ENCODE peak calls at places on chromosome 20, in four cellular contexts. N, B, E and L are unnamed samples.

GRCh38 chr20:709864-710761 is 34.5 kb upstream of the SCRT2 start:
- DNase-seq in B (no peak), E (no peak), N (no peak), L (no peak)

GRCh38 chr20:20821496-20822260 is 109.2 kb upstream of the RALGAPA2 start:
- DNase-seq in N (no peak), B (no peak), E (no peak), L (no peak)

GRCh38 chr20:22572023-22572422 is 12.3 kb downstream of the FOXA2 start:
- DNase-seq in N (no peak), B (no peak), E (no peak), L (no peak)

GRCh38 chr20:20360464-20360863 is 7.4 kb upstream of the INSM1 start:
- DNase-seq in B (no peak), N (peak; percentile 82), E (no peak), L (no peak)

GRCh38 chr20:4795394-4795793 is 73.7 kb downstream of the PRND start:
- DNase-seq in E (no peak), N (no peak), B (no peak), L (no peak)

GRCh38 chr20:63255911-63256704 is 1.8 kb upstream of the NKAIN4 start:
- DNase-seq in E (no peak), B (no peak), N (no peak), L (no peak)

GRCh38 chr20:2624190-2624589 is 28.2 kb upstream of the NOP56 start:
- DNase-seq in N (no peak), E (no peak), B (no peak), L (no peak)

GRCh38 chr20:10313701-10314100 is 95.1 kb downstream of the SNAP25 start:
- DNase-seq in B (no peak), E (no peak), N (peak; percentile 10), L (no peak)

GRCh38 chr20:14631011-14631410 is 293.6 kb upstream of the FLRT3 start:
- DNase-seq in N (peak; percentile 13), E (no peak), B (no peak), L (no peak)

GRCh38 chr20:41213150-41213820 is 75.9 kb downstream of the PLCG1 start:
- DNase-seq in B (no peak), E (no peak), N (no peak), L (no peak)

GRCh38 chr20:61959301-61959700 is 106.4 kb downstream of the TAF4 start:
- DNase-seq in N (no peak), B (no peak), E (no peak), L (peak; percentile 47)

GRCh38 chr20:25224941-25225340 is 22.9 kb upstream of the PYGB start:
- DNase-seq in B (no peak), N (no peak), E (no peak), L (no peak)

GRCh38 chr20:17971571-17972013 is 2.8 kb downstream of the MGME1 start:
- DNase-seq in B (no peak), E (no peak), N (no peak), L (no peak)

GRCh38 chr20:17969884-17970409 is 1.1 kb downstream of the MGME1 start:
- DNase-seq in E (no peak), B (no peak), N (peak; percentile 54), L (no peak)

GRCh38 chr20:51650685-51651134 is 108.2 kb upstream of the NFATC2 start:
- DNase-seq in N (no peak), B (no peak), E (no peak), L (no peak)

GRCh38 chr20:44765647-44766367 is 20.1 kb downstream of the KCNK15 start:
- DNase-seq in B (no peak), N (no peak), E (no peak), L (no peak)

GRCh38 chr20:23048283-23049200 is 930 bp downstream of the THBD start:
- DNase-seq in E (peak; percentile 48), B (no peak), N (peak; percentile 76), L (no peak)

GRCh38 chr20:53692465-53693067 is 98.9 kb upstream of the ZNF217 start:
- DNase-seq in N (no peak), B (no peak), E (no peak), L (no peak)

GRCh38 chr20:23162887-23163286 is 76.8 kb upstream of the CD93 start:
- DNase-seq in E (no peak), B (no peak), N (no peak), L (no peak)

GRCh38 chr20:51696304-51697118 is 71.7 kb downstream of the ATP9A start:
- DNase-seq in N (peak; percentile 32), E (no peak), B (no peak), L (no peak)

GRCh38 chr20:60057123-60057865 is 99.1 kb downstream of the CDH26 start:
- DNase-seq in E (no peak), B (no peak), N (peak; percentile 83), L (peak; percentile 25)

GRCh38 chr20:41136695-41137411 is 490 bp upstream of the PLCG1 start:
- DNase-seq in E (peak; percentile 91), N (peak; percentile 95), B (peak; percentile 30), L (peak; percentile 47)

GRCh38 chr20:3995067-3995748 is 20.1 kb downstream of the RNF24 start:
- DNase-seq in E (no peak), N (no peak), B (no peak), L (no peak)

GRCh38 chr20:62129731-62130531 is 7.7 kb downstream of the LSM14B start:
- DNase-seq in N (no peak), B (no peak), E (no peak), L (no peak)

GRCh38 chr20:63102720-63103375 is 96.1 kb upstream of the BHLHE23 start:
- DNase-seq in E (no peak), B (no peak), N (no peak), L (no peak)

GRCh38 chr20:44038681-44039123 is 124.0 kb downstream of the TOX2 start:
- DNase-seq in B (no peak), N (no peak), E (peak; percentile 40), L (no peak)

GRCh38 chr20:3374296-3374695 is 33.2 kb downstream of the DNAAF9 start:
- DNase-seq in B (no peak), E (no peak), N (no peak), L (no peak)

GRCh38 chr20:2578430-2579192 is 42.2 kb downstream of the TMC2 start:
- DNase-seq in B (no peak), N (peak; percentile 31), E (peak; percentile 38), L (no peak)

GRCh38 chr20:56393133-56393472 is 658 bp downstream of the CSTF1 start:
- DNase-seq in E (no peak), N (no peak), B (no peak), L (no peak)

GRCh38 chr20:38779247-38780097 is 26.0 kb upstream of the PPP1R16B start:
- DNase-seq in B (no peak), E (no peak), N (peak; percentile 60), L (peak; percentile 68)

GRCh38 chr20:32560989-32561830 is 23.9 kb downstream of the NOL4L start:
- DNase-seq in B (no peak), N (peak; percentile 62), E (no peak), L (no peak)

GRCh38 chr20:19397676-19398075 is 185.2 kb downstream of the SLC24A3 start:
- DNase-seq in N (no peak), B (no peak), E (no peak), L (no peak)

GRCh38 chr20:32574296-32575226 is 10.6 kb downstream of the NOL4L start:
- DNase-seq in E (no peak), B (no peak), N (peak; percentile 92), L (no peak)

GRCh38 chr20:13995086-13995665 is at the start of gene MACROD2:
- DNase-seq in N (peak; percentile 99), E (peak; percentile 99), B (peak; percentile 22), L (peak; percentile 94)

GRCh38 chr20:37295001-37295400 is 5.5 kb downstream of the MANBAL start:
- DNase-seq in B (no peak), E (no peak), N (peak; percentile 85), L (no peak)

GRCh38 chr20:37295595-37295994 is 6.1 kb downstream of the MANBAL start:
- DNase-seq in E (no peak), N (no peak), B (no peak), L (no peak)

GRCh38 chr20:37293301-37293943 is 4.0 kb downstream of the MANBAL start:
- DNase-seq in N (no peak), E (no peak), B (no peak), L (no peak)

GRCh38 chr20:37296371-37296770 is 6.9 kb downstream of the MANBAL start:
- DNase-seq in E (no peak), N (no peak), B (no peak), L (no peak)

DNA sequence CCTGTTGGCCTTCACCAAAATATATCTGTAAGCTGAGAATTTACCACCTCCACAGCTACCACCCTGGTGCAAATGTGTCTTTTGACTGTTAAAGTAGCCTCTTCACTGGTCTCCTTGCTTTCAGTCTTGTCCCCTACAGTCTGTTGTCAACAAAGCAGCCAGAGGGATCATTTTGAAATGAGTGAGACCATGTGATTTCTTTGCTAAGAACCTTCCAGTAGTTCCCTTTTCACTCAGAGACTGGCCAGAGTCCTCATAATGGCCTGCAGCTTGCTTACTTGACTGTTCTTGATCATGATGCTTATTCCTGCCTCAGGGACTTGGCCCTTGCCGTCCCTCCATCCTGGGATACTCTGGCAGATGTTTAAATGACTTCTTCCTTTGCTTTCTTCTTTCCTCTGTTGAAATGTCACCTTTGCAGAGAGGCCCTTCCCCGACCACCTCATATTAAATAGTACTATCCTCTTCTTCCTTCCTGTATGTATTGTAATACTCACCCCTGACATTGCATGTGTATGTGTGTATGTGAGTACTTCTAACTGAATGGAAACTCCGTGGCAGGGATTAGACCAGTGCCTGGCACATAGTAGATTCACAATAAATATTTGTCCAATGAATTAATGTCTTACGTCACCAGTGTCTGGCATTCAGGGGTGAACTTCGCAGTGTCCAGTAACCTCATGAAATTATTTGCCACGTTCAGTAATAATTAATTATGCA is 5.0 kb downstream of the MANBAL start:
- DNase-seq in E (no peak), N (no peak), B (no peak), L (no peak)
- H3K4me3 ChIP-seq in E (no peak overlapping the region), N (no peak overlapping the region), B (no peak overlapping the region), L (no peak overlapping the region)

GRCh38 chr20:42475773-42476172 is 713.9 kb downstream of the PTPRT start:
- DNase-seq in N (no peak), E (no peak), B (no peak), L (no peak)
- H3K9me3 ChIP-seq in N (no peaks in the 10 kb centered on the region), E (no peaks in the 10 kb centered on the region), B (no peaks in the 10 kb centered on the region), L (no peaks in the 10 kb centered on the region)

DNA sequence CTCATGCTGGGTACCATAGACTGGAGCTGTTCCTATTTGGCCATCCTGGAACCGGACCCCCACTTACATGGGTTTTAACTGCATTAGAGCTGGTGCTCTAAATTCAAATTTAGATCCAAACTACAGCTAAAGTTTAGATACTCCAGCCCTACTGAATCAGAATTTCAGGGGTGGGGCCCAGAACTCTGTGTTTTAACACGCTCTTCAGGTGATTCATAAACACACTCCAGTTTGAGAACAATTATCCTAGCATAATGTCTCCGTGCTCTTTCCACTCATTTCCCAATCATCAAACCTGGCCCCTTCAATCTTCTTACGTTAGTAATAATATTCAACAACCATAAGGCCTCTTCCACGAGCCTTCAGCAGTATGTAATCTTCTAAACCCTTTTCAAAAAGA is 15.3 kb downstream of the TRPC4AP start:
- DNase-seq in N (no peak), B (no peak), E (no peak), L (no peak)
- H3K4me3 ChIP-seq in N (no peak overlapping the region), B (no peak overlapping the region), E (no peak overlapping the region), L (no peak overlapping the region)

GRCh38 chr20:46507760-46508407 is 5.5 kb downstream of the ZNF334 start:
- DNase-seq in N (no peak), E (no peak), B (no peak), L (no peak)

GRCh38 chr20:46505501-46505900 is 7.9 kb downstream of the ZNF334 start:
- DNase-seq in E (no peak), B (no peak), N (no peak), L (no peak)

GRCh38 chr20:46501337-46501942 is 11.9 kb downstream of the ZNF334 start:
- DNase-seq in B (no peak), E (no peak), N (no peak), L (no peak)

GRCh38 chr20:46501961-46502360 is 11.4 kb downstream of the ZNF334 start:
- DNase-seq in B (no peak), E (no peak), N (no peak), L (no peak)
- H3K9me3 ChIP-seq in B (no peaks in the 10 kb centered on the region), E (no peaks in the 10 kb centered on the region), N (peaks cover 61% of the 10 kb centered on the region), L (peaks cover 19% of the 10 kb centered on the region)